ENCODE peak calls at places on chromosomes 6 and 20, in four cellular contexts. One of them, this sample, is unnamed.

GRCh38 chr20:45592574-45593189 is 13.6 kb upstream of the WFDC8 start:
- DNase-seq in PC-9: peak; percentile 28
- DNase-seq in body of pancreas: peak; percentile 7
- DNase-seq in left lung: no peak
- DNase-seq in this sample: peak; percentile 47

GRCh38 chr6:136208783-136209182 is 41.3 kb downstream of the MTFR2 start:
- DNase-seq in PC-9: no peak
- DNase-seq in body of pancreas: no peak
- DNase-seq in left lung: no peak
- DNase-seq in this sample: no peak

GRCh38 chr6:89989742-89990141 is 95.5 kb downstream of the GJA10 start:
- DNase-seq in body of pancreas: no peak
- DNase-seq in left lung: no peak
- DNase-seq in PC-9: no peak
- DNase-seq in this sample: peak; percentile 73

GRCh38 chr6:39048481-39049399 is at the start of gene GLP1R:
- DNase-seq in PC-9: no peak
- DNase-seq in body of pancreas: peak; percentile 70
- DNase-seq in left lung: no peak
- DNase-seq in this sample: no peak

GRCh38 chr6:36957773-36958271 is 3.3 kb downstream of the PI16 start:
- DNase-seq in body of pancreas: peak; percentile 45
- DNase-seq in PC-9: no peak
- DNase-seq in left lung: no peak
- DNase-seq in this sample: no peak

GRCh38 chr6:31572041-31572911 is at the start of gene LTA:
- DNase-seq in left lung: peak; percentile 79
- DNase-seq in PC-9: no peak
- DNase-seq in body of pancreas: no peak
- DNase-seq in this sample: no peak

GRCh38 chr20:34410331-34410730 is 47.3 kb downstream of the ITCH start:
- DNase-seq in left lung: no peak
- DNase-seq in PC-9: no peak
- DNase-seq in body of pancreas: no peak
- DNase-seq in this sample: no peak

GRCh38 chr6:134373282-134373922 is 55.5 kb upstream of the SGK1 start:
- DNase-seq in left lung: no peak
- DNase-seq in body of pancreas: peak; percentile 28
- DNase-seq in PC-9: no peak
- DNase-seq in this sample: peak; percentile 84

GRCh38 chr20:64079273-64080012 is at the start of gene RGS19:
- DNase-seq in left lung: peak; percentile 96
- DNase-seq in PC-9: peak; percentile 88
- DNase-seq in body of pancreas: peak; percentile 85
- DNase-seq in this sample: peak; percentile 67

GRCh38 chr6:87155920-87156600 is 695 bp downstream of the ZNF292 start:
- DNase-seq in body of pancreas: peak; percentile 40
- DNase-seq in PC-9: peak; percentile 45
- DNase-seq in left lung: peak; percentile 85
- DNase-seq in this sample: peak; percentile 43

GRCh38 chr6:165675120-165675519 is 12.1 kb upstream of the PDE10A start:
- DNase-seq in left lung: no peak
- DNase-seq in body of pancreas: no peak
- DNase-seq in PC-9: no peak
- DNase-seq in this sample: no peak

GRCh38 chr20:46757754-46758678 is 48.6 kb downstream of the SLC2A10 start:
- DNase-seq in body of pancreas: peak; percentile 61
- DNase-seq in PC-9: peak; percentile 63
- DNase-seq in left lung: no peak
- DNase-seq in this sample: peak; percentile 66

GRCh38 chr6:53593001-53593488 is 48.1 kb upstream of the GCLC start:
- DNase-seq in left lung: no peak
- DNase-seq in body of pancreas: no peak
- DNase-seq in PC-9: no peak
- DNase-seq in this sample: peak; percentile 43

GRCh38 chr20:15162061-15162740 is 824.8 kb upstream of the FLRT3 start:
- DNase-seq in body of pancreas: no peak
- DNase-seq in left lung: no peak
- DNase-seq in PC-9: no peak
- DNase-seq in this sample: no peak

DNA sequence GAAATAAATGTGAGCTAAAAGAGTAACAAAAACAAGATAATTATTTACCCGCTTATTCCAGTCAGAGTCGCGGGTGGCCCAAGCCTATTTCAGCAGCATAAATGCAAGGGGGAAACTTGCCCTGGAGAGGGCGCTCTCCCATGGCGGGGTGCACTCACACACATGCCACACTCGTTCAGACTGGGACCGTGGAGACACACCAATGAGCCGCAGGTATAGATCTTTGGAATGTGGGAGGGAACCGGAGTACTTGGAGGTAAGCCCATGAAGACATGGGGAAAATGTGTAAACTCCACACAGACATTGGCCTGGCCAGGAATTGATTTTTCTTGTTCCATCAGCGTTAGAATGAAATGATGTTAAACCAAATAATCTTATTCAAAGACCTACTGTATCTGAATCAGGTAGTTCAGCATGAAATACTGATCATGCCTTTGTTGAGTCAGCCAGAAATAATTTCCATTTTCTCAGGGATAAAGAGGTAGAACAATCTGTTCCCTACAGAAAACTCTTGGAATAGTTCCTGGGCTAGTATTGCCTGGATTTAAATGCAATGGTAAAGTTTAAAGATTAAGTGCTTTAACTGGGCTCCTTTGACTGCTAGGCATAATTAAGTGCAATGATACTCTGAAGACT is 191.5 kb downstream of the MCHR2 start:
- DNase-seq in body of pancreas: peak; percentile 36
- DNase-seq in left lung: peak; percentile 46
- DNase-seq in PC-9: no peak
- DNase-seq in this sample: no peak
- TF ChIP-seq CTCF in body of pancreas: peak; percentile 33
- TF ChIP-seq CTCF in left lung: no peak
- TF ChIP-seq CTCF in PC-9: peak; percentile 20
- TF ChIP-seq CTCF in this sample: no peak

GRCh38 chr20:32513031-32513866 is 71.9 kb downstream of the NOL4L start:
- DNase-seq in left lung: peak; percentile 22
- DNase-seq in PC-9: no peak
- DNase-seq in body of pancreas: no peak
- DNase-seq in this sample: no peak

GRCh38 chr20:32510120-32510600 is 75.0 kb downstream of the NOL4L start:
- DNase-seq in PC-9: no peak
- DNase-seq in body of pancreas: peak; percentile 26
- DNase-seq in left lung: peak; percentile 76
- DNase-seq in this sample: no peak

GRCh38 chr20:32511358-32512046 is 73.6 kb downstream of the NOL4L start:
- DNase-seq in left lung: peak; percentile 24
- DNase-seq in PC-9: no peak
- DNase-seq in body of pancreas: no peak
- DNase-seq in this sample: no peak

GRCh38 chr20:32510601-32511357 is 74.4 kb downstream of the NOL4L start:
- DNase-seq in body of pancreas: peak; percentile 63
- DNase-seq in PC-9: no peak
- DNase-seq in left lung: peak; percentile 45
- DNase-seq in this sample: no peak

GRCh38 chr20:32512047-32512385 is 73.1 kb downstream of the NOL4L start:
- DNase-seq in PC-9: no peak
- DNase-seq in left lung: peak; percentile 5
- DNase-seq in body of pancreas: no peak
- DNase-seq in this sample: no peak
- TF ChIP-seq CTCF in PC-9: no peak
- TF ChIP-seq CTCF in left lung: no peak
- TF ChIP-seq CTCF in body of pancreas: no peak
- TF ChIP-seq CTCF in this sample: no peak

GRCh38 chr20:53033176-53033575 is 61.0 kb downstream of the TSHZ2 start:
- DNase-seq in body of pancreas: no peak
- DNase-seq in left lung: no peak
- DNase-seq in PC-9: no peak
- DNase-seq in this sample: no peak

GRCh38 chr20:53034899-53035298 is 62.7 kb downstream of the TSHZ2 start:
- DNase-seq in PC-9: no peak
- DNase-seq in left lung: no peak
- DNase-seq in body of pancreas: no peak
- DNase-seq in this sample: no peak

GRCh38 chr20:53028337-53029007 is 56.3 kb downstream of the TSHZ2 start:
- DNase-seq in body of pancreas: no peak
- DNase-seq in PC-9: no peak
- DNase-seq in left lung: no peak
- DNase-seq in this sample: no peak

GRCh38 chr20:53032021-53033001 is 60.2 kb downstream of the TSHZ2 start:
- DNase-seq in body of pancreas: no peak
- DNase-seq in PC-9: no peak
- DNase-seq in left lung: no peak
- DNase-seq in this sample: peak; percentile 94

DNA sequence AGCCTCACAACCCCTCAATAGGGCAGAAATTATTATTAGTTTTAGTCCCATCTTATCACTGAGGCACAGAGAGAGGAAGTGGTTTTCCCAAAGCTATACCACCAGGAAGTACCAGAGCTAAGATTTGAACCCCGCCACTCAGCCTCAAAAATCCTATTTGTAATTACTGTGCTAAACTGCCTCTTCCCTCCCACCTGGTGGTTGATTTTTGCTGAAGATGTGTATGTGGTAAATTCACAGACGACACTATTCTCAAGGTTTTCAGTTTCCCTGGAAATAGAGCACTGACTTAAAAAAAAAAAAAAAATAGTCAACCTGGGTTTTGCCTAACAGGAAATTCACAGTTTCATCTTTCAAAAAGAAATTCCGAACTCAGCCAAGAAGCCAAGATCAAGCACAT is 57.9 kb downstream of the TSHZ2 start:
- DNase-seq in PC-9: no peak
- DNase-seq in left lung: no peak
- DNase-seq in body of pancreas: no peak
- DNase-seq in this sample: no peak
- TF ChIP-seq CTCF in PC-9: no peak
- TF ChIP-seq CTCF in left lung: no peak
- TF ChIP-seq CTCF in body of pancreas: no peak
- TF ChIP-seq CTCF in this sample: no peak

DNA sequence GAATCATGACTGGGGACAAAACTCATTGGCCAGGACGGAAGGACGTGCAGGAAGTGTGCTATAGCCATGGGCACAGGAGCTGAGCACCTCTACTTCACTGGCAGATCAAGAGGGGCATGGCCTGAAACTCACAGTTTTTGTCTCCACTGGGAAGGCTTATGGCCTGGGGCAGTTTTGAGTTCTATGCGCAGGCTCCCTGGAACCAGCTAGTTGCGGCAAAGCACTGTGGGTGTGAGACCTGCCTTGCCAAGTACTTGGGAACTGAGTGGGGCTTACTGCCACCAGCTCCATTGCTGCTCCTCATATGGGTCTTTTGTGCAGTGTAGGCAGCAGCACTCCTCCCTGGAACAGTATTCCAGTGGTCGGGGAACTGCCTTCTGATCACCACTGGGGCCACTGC is 282.6 kb upstream of the EYS start:
- DNase-seq in body of pancreas: no peak
- DNase-seq in PC-9: no peak
- DNase-seq in left lung: no peak
- DNase-seq in this sample: no peak
- TF ChIP-seq CTCF in body of pancreas: no peak
- TF ChIP-seq CTCF in PC-9: no peak
- TF ChIP-seq CTCF in left lung: no peak
- TF ChIP-seq CTCF in this sample: no peak

GRCh38 chr20:54197621-54198604 is 10.0 kb upstream of the PFDN4 start:
- DNase-seq in PC-9: peak; percentile 62
- DNase-seq in body of pancreas: no peak
- DNase-seq in left lung: no peak
- DNase-seq in this sample: peak; percentile 80
- TF ChIP-seq CTCF in PC-9: peak; percentile 71
- TF ChIP-seq CTCF in body of pancreas: no peak
- TF ChIP-seq CTCF in left lung: no peak
- TF ChIP-seq CTCF in this sample: peak; percentile 44

DNA sequence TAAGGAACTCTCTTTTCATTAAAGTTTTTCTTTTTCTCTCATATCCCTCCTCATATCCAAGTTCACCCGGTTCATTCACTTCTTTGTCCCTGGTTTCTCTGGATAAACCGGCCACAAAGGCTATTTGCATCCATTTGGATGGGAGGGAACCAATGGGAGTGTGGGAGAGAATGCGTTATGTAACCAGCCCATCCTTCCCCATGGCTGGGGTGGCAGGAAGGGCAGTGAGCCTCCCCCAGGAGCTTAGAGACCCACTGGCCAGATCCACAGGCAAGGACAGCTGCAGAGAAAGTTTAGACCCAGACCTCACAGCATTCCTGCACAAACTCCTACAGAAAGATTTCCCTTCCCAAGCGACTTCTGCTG is 10.7 kb downstream of the CASS4 start:
- DNase-seq in left lung: no peak
- DNase-seq in PC-9: no peak
- DNase-seq in body of pancreas: no peak
- DNase-seq in this sample: peak; percentile 66
- TF ChIP-seq CTCF in left lung: no peak
- TF ChIP-seq CTCF in PC-9: no peak
- TF ChIP-seq CTCF in body of pancreas: no peak
- TF ChIP-seq CTCF in this sample: no peak

GRCh38 chr6:159961523-159961922 is 7.4 kb upstream of the IGF2R start:
- DNase-seq in left lung: no peak
- DNase-seq in body of pancreas: no peak
- DNase-seq in PC-9: no peak
- DNase-seq in this sample: no peak

GRCh38 chr6:159960485-159960884 is 8.4 kb upstream of the IGF2R start:
- DNase-seq in body of pancreas: no peak
- DNase-seq in PC-9: no peak
- DNase-seq in left lung: no peak
- DNase-seq in this sample: no peak

GRCh38 chr6:159959976-159960384 is 8.9 kb upstream of the IGF2R start:
- DNase-seq in body of pancreas: no peak
- DNase-seq in PC-9: no peak
- DNase-seq in left lung: no peak
- DNase-seq in this sample: peak; percentile 41

GRCh38 chr6:159955945-159956361 is 12.9 kb upstream of the IGF2R start:
- DNase-seq in body of pancreas: no peak
- DNase-seq in left lung: no peak
- DNase-seq in PC-9: no peak
- DNase-seq in this sample: no peak

GRCh38 chr6:159959165-159959975 is 9.5 kb upstream of the IGF2R start:
- DNase-seq in body of pancreas: no peak
- DNase-seq in left lung: no peak
- DNase-seq in PC-9: no peak
- DNase-seq in this sample: no peak
- TF ChIP-seq CTCF in body of pancreas: no peak
- TF ChIP-seq CTCF in left lung: no peak
- TF ChIP-seq CTCF in PC-9: no peak
- TF ChIP-seq CTCF in this sample: no peak

GRCh38 chr6:131998255-131998982 is 47.2 kb upstream of the CCN2 start:
- DNase-seq in PC-9: no peak
- DNase-seq in left lung: no peak
- DNase-seq in body of pancreas: no peak
- DNase-seq in this sample: peak; percentile 80
- TF ChIP-seq CTCF in PC-9: no peak
- TF ChIP-seq CTCF in left lung: no peak
- TF ChIP-seq CTCF in body of pancreas: no peak
- TF ChIP-seq CTCF in this sample: no peak

DNA sequence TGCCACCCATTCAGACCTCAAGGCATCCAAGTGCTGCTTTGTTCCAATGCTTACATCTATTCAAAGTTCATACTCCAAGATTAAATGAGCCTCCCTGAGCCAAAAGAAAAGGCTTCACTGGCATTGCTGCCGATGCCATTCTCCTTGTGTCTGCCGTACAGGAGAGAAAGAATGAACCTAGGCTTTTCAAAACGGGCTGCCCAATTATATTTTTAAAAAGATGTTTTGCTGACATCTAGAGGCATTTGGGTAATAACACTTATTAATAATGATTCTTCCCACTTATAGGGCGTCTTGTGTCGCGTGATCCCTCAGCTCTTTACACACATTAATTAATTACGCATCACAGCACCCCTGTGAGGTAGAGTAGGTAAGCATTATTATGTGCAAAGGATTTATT is 545.6 kb downstream of the PKHD1 start:
- DNase-seq in PC-9: no peak
- DNase-seq in left lung: no peak
- DNase-seq in body of pancreas: no peak
- DNase-seq in this sample: no peak
- TF ChIP-seq CTCF in PC-9: peak; percentile 33
- TF ChIP-seq CTCF in left lung: no peak
- TF ChIP-seq CTCF in body of pancreas: no peak
- TF ChIP-seq CTCF in this sample: no peak